ENCODE peak calls at places on chromosome 18, in nine cellular contexts. Z, H, C, V, B, T, K, Q and R are unnamed samples.

GRCh38 chr18:60020107-60020925 is 120.5 kb downstream of the PMAIP1 start:
- DNase-seq in Z (peak; percentile 5), H (no peak), C (no peak), V (no peak), B (no peak), T (no peak), K (no peak), Q (no peak), R (no peak)

GRCh38 chr18:58525517-58525916 is 103.4 kb downstream of the ALPK2 start:
- DNase-seq in Z (no peak), H (no peak), C (no peak), V (peak; percentile 46), B (no peak), T (no peak), K (no peak), Q (peak; percentile 18), R (no peak)

GRCh38 chr18:58279504-58280158 is 235.6 kb downstream of the NEDD4L start:
- DNase-seq in Z (no peak), H (no peak), C (no peak), V (no peak), B (no peak), T (no peak), K (no peak), Q (no peak), R (no peak)

GRCh38 chr18:38606841-38607240 is 1041.2 kb upstream of the CELF4 start:
- DNase-seq in Z (no peak), H (no peak), C (no peak), V (no peak), B (no peak), T (no peak), K (no peak), Q (no peak), R (no peak)

GRCh38 chr18:12361770-12362378 is 15.2 kb downstream of the AFG3L2 start:
- DNase-seq in Z (no peak), H (no peak), C (no peak), V (no peak), B (no peak), T (no peak), K (no peak), Q (no peak), R (no peak)

GRCh38 chr18:79644666-79645057 is 34.9 kb upstream of the CTDP1 start:
- DNase-seq in Z (no peak), H (no peak), C (no peak), V (no peak), B (no peak), T (no peak), K (no peak), Q (peak; percentile 34), R (no peak)

GRCh38 chr18:5895886-5896740 is 791 bp upstream of the TMEM200C start:
- DNase-seq in Z (peak; percentile 5), H (no peak), C (no peak), V (no peak), B (no peak), T (no peak), K (no peak), Q (no peak), R (peak; percentile 16)

GRCh38 chr18:58997811-58998337 is 133.2 kb downstream of the ZNF532 start:
- DNase-seq in Z (no peak), H (no peak), C (no peak), V (no peak), B (no peak), T (peak; percentile 79), K (peak; percentile 57), Q (peak; percentile 44), R (peak; percentile 94)

GRCh38 chr18:52963481-52963880 is 623.5 kb downstream of the DCC start:
- DNase-seq in Z (no peak), H (no peak), C (no peak), V (no peak), B (no peak), T (no peak), K (no peak), Q (no peak), R (no peak)

GRCh38 chr18:66724664-66725356 is 120.9 kb upstream of the CDH19 start:
- DNase-seq in Z (peak; percentile 75), H (no peak), C (peak; percentile 56), V (peak; percentile 76), B (no peak), T (no peak), K (no peak), Q (no peak), R (no peak)

DNA sequence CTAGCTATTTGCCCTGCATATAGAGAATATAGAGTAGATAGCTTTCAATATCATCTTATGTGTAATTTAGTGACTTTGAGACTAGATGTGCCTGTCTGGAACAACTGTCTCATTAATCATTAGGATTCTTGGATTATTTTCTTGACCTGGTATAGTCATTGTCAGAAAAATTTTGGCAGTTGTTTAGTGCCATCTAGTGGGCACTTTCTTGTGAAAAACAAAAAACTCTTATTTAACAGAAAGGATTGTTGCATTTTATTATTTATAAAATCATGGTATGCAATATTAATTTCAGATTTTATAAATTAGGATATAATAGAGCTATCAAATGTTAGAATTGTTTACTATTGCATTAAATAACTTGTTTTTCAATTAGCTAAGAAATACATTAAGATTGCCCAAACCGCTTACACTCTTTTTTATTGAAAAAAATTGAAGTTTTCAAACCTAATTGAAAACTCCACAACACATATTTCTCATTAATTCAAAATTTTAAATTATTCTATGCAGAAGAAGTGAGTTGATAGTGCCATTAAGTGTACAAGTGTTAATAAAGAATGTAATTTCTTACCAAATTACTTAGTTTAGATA is 80.3 kb downstream of the DYNAP start:
- DNase-seq in Z (peak; percentile 51), H (no peak), C (peak; percentile 31), V (peak; percentile 61), B (no peak), T (peak; percentile 21), K (no peak), Q (no peak), R (no peak)
- TF ChIP-seq CTCF in Z (no peak), H (peak; percentile 71), C (peak; percentile 45), V (peak; percentile 82), B (peak; percentile 26), T (peak; percentile 64), K (peak; percentile 20), Q (peak; percentile 62), R (peak; percentile 27)

DNA sequence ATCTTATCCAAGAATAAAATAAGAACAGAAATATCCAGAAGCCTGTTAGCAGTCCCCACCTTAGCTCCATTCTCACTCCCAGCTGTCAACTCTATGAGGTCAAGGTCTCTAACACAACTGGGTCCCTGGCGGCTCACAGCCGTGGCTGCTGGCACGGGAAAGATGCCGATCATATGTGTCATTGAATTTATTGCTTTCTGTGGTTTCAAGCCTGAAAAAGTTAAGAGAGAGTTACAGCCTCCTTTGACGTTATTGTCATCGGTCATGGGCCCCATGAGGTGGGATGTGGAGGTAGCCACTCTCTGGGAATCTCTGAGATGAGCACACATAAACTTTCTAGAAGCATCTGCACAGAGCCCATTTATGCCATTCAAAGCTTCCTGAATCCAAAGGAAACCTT is 28.7 kb upstream of the CABLES1 start:
- DNase-seq in Z (peak; percentile 54), H (no peak), C (no peak), V (peak; percentile 91), B (no peak), T (peak; percentile 93), K (no peak), Q (peak; percentile 63), R (peak; percentile 83)
- H3K4me3 ChIP-seq in Z (no peak overlapping the region), H (no peak overlapping the region), C (no peak overlapping the region), V (no peak overlapping the region), B (no peak overlapping the region), T (no peak overlapping the region), K (no peak overlapping the region), Q (no peak overlapping the region), R (no peak overlapping the region)

GRCh38 chr18:56269958-56270357 is 368.4 kb downstream of the TXNL1 start:
- DNase-seq in Z (no peak), H (no peak), C (no peak), V (no peak), B (no peak), T (no peak), K (no peak), Q (no peak), R (no peak)
- TF ChIP-seq CTCF in Z (no peak), H (no peak), C (no peak), V (no peak), B (no peak), T (no peak), K (no peak), Q (no peak), R (no peak)

GRCh38 chr18:76445741-76446232 is 49.3 kb downstream of the ZNF516 start:
- DNase-seq in Z (no peak), H (peak; percentile 43), C (no peak), V (no peak), B (no peak), T (no peak), K (no peak), Q (no peak), R (no peak)
- H3K4me3 ChIP-seq in Z (no peak overlapping the region), H (no peak overlapping the region), C (no peak overlapping the region), V (no peak overlapping the region), B (no peak overlapping the region), T (no peak overlapping the region), K (no peak overlapping the region), Q (peak overlapping the region; percentile 15), R (no peak overlapping the region)

DNA sequence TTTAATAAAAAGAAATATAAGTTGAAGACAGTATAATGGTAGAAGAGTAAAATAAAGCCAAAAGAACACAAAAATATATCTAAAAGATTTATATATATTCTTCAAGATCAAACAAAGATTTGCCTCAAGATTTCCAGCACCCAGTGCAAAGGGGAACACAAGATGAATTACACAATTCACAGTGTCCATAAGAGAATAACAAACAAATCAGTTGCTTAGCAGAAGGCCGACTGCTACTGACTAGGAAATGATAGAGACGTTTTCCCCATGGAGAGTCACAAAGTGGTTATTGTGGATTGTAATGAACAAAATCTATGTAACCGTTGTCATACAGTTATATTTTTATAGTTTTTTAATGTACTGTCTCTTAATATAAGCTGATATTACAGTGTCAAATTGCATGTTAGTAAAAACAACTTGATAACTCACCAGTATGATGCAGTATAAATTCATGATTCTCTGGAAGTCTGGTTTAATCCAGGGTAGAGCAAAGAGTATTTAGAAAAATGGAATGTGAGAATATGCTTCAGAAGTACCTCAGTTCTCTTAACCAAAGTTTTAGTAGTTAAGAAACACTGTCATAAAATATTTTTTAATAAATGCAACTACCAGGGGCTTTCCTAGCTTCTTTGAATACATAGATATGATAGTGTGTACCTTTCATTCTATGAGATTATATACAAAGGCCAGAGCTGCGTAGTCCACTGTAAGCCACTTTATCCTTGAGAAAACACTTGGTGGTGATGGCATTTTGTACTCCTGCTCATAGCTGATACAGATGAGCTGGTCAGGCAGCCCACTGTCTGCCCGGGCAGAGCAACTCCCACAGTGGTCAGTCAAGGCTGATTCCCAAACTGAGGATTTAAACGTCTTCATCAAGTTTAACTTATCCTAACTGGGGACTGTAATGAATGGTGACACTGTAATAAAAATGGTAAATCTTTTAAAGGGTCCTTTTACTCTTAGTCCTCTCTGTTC is 180.5 kb upstream of the DTNA start:
- DNase-seq in Z (no peak), H (no peak), C (no peak), V (no peak), B (no peak), T (no peak), K (no peak), Q (no peak), R (no peak)
- TF ChIP-seq CTCF in Z (no peak), H (no peak), C (no peak), V (no peak), B (no peak), T (no peak), K (no peak), Q (no peak), R (no peak)

GRCh38 chr18:45291616-45292612 is 323.4 kb upstream of the SLC14A2 start:
- DNase-seq in Z (no peak), H (no peak), C (no peak), V (no peak), B (no peak), T (no peak), K (no peak), Q (no peak), R (peak; percentile 43)
- H3K4me3 ChIP-seq in Z (no peak overlapping the region), H (no peak overlapping the region), C (no peak overlapping the region), V (no peak overlapping the region), B (no peak overlapping the region), T (no peak overlapping the region), K (no peak overlapping the region), Q (no peak overlapping the region), R (peak overlapping the region; percentile 9)